ENCODE peak calls at places on chromosome 18, in five cellular contexts. X is HFF-Myc, O is HepG2, Z is PC-9, U is tibial artery. J is an unnamed sample.

GRCh38 chr18:54787616-54788015 is 40.7 kb upstream of the RAB27B start:
- DNase-seq in X (no peak), O (no peak), Z (no peak), U (no peak), J (no peak)

GRCh38 chr18:46755315-46756171 is 1.3 kb downstream of the ST8SIA5 start:
- DNase-seq in X (no peak), O (no peak), Z (peak), U (no peak), J (no peak)

GRCh38 chr18:75364512-75364911 is 63.0 kb downstream of the SMIM21 start:
- DNase-seq in X (no peak), O (no peak), Z (no peak), U (no peak), J (no peak)

GRCh38 chr18:67104700-67105284 is 411.7 kb downstream of the DSEL start:
- DNase-seq in X (peak), O (peak), Z (peak), U (peak), J (peak)

GRCh38 chr18:64710105-64710861 is 561.4 kb upstream of the LINC00305 start:
- DNase-seq in X (no peak), O (no peak), Z (no peak), U (no peak), J (no peak)

GRCh38 chr18:42258301-42258965 is 303.4 kb downstream of the PIK3C3 start:
- DNase-seq in X (no peak), O (no peak), Z (no peak), U (no peak), J (no peak)

GRCh38 chr18:907880-908512 is 3.3 kb downstream of the ADCYAP1 start:
- DNase-seq in X (no peak), O (no peak), Z (no peak), U (no peak), J (no peak)

GRCh38 chr18:34801769-34802168 is 91.7 kb downstream of the DTNA start:
- DNase-seq in X (peak), O (no peak), Z (no peak), U (no peak), J (peak)

GRCh38 chr18:29077344-29077743 is 900.4 kb upstream of the CDH2 start:
- DNase-seq in X (no peak), O (no peak), Z (no peak), U (no peak), J (no peak)

GRCh38 chr18:61975526-61976326 is 82.9 kb upstream of the RNF152 start:
- DNase-seq in X (no peak), O (no peak), Z (no peak), U (no peak), J (no peak)

GRCh38 chr18:72697706-72698105 is 153.6 kb upstream of the CBLN2 start:
- DNase-seq in X (no peak), O (no peak), Z (no peak), U (no peak), J (no peak)

GRCh38 chr18:7038330-7038846 is 79.2 kb downstream of the LAMA1 start:
- DNase-seq in X (peak), O (peak), Z (no peak), U (peak), J (peak)

GRCh38 chr18:35424356-35424755 is 47.2 kb upstream of the ZNF396 start:
- DNase-seq in X (no peak), O (no peak), Z (no peak), U (no peak), J (no peak)

GRCh38 chr18:76374330-76375281 is 120.4 kb downstream of the ZNF516 start:
- DNase-seq in X (no peak), O (no peak), Z (no peak), U (no peak), J (no peak)

GRCh38 chr18:62634991-62635630 is 80.2 kb upstream of the PHLPP1 start:
- DNase-seq in X (no peak), O (peak), Z (peak), U (no peak), J (peak)

GRCh38 chr18:46468431-46469180 is 188.4 kb downstream of the LOXHD1 start:
- DNase-seq in X (no peak), O (no peak), Z (peak), U (no peak), J (no peak)

GRCh38 chr18:80193701-80194100 is 53.6 kb downstream of the PARD6G start:
- DNase-seq in X (no peak), O (no peak), Z (no peak), U (no peak), J (no peak)

GRCh38 chr18:3709166-3709565 is 259.2 kb downstream of the TGIF1 start:
- DNase-seq in X (no peak), O (no peak), Z (no peak), U (no peak), J (no peak)

GRCh38 chr18:79394438-79395307 is 1.1 kb upstream of the NFATC1 start:
- DNase-seq in X (no peak), O (no peak), Z (no peak), U (peak), J (no peak)

GRCh38 chr18:61743775-61744531 is 148.9 kb downstream of the RNF152 start:
- DNase-seq in X (no peak), O (no peak), Z (no peak), U (peak), J (no peak)

GRCh38 chr18:21363411-21363810 is 121.4 kb downstream of the GREB1L start:
- DNase-seq in X (no peak), O (no peak), Z (no peak), U (no peak), J (no peak)

GRCh38 chr18:55351220-55351619 is 236.8 kb downstream of the TCF4 start:
- DNase-seq in X (no peak), O (no peak), Z (no peak), U (no peak), J (no peak)

GRCh38 chr18:80149667-80150066 is 40.6 kb downstream of the ADNP2 start:
- DNase-seq in X (no peak), O (no peak), Z (no peak), U (no peak), J (no peak)

GRCh38 chr18:9914584-9915290 is 921 bp downstream of the VAPA start:
- DNase-seq in X (peak), O (peak), Z (peak), U (peak), J (peak)

GRCh38 chr18:79397288-79397829 is 1.6 kb downstream of the NFATC1 start:
- DNase-seq in X (no peak), O (no peak), Z (no peak), U (no peak), J (no peak)

GRCh38 chr18:58438161-58438983 is 190.5 kb downstream of the ALPK2 start:
- DNase-seq in X (no peak), O (no peak), Z (no peak), U (no peak), J (no peak)

GRCh38 chr18:303578-303977 is 35.7 kb upstream of the THOC1 start:
- DNase-seq in X (no peak), O (no peak), Z (no peak), U (no peak), J (no peak)

GRCh38 chr18:11035814-11036213 is 113.6 kb downstream of the PIEZO2 start:
- DNase-seq in X (no peak), O (no peak), Z (no peak), U (no peak), J (no peak)

GRCh38 chr18:9637036-9637767 is 22.8 kb upstream of the PPP4R1 start:
- DNase-seq in X (no peak), O (no peak), Z (no peak), U (no peak), J (no peak)

DNA sequence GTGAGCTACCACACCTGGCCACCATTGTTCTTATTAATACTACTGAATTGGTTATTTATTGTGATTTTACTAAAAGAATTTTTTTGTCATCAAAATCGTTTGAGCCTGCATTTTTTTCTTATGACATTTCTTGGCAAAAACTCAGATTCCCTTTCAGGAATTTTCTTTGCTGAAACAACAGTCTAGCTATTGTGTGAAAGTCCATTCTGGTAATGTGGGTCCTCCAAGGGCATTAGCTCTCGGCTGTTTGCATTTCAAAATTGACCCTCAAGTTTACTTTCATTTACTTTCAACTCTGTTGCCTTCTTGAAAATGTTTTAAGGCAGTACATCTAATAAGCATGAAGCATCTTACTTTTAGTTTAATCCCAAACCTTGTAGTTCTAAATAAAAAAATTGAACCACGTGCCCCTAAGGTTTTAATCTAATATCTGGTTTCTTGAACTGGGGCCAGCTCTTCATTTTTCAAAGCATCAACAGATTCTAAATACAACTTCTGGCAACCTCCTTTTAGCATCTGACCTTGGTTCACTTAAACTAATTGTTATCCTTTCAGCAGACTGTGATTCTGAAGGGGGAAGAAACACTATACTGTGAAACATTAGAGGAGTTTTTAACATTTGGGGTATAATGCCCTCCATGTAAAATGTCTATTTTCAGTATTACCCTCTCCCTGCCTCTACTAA is 325.2 kb upstream of the RAB12 start:
- DNase-seq in X (no peak), O (peak), Z (no peak), U (no peak), J (no peak)
- H3K4me3 ChIP-seq in X (no peak), O (no peak), Z (no peak), U (no peak), J (no peak)

GRCh38 chr18:50558948-50559749 is 738 bp upstream of the MAPK4 start:
- DNase-seq in X (no peak), O (no peak), Z (no peak), U (no peak), J (no peak)
- H3K4me3 ChIP-seq in X (no peak), O (peak), Z (no peak), U (peak), J (peak)

DNA sequence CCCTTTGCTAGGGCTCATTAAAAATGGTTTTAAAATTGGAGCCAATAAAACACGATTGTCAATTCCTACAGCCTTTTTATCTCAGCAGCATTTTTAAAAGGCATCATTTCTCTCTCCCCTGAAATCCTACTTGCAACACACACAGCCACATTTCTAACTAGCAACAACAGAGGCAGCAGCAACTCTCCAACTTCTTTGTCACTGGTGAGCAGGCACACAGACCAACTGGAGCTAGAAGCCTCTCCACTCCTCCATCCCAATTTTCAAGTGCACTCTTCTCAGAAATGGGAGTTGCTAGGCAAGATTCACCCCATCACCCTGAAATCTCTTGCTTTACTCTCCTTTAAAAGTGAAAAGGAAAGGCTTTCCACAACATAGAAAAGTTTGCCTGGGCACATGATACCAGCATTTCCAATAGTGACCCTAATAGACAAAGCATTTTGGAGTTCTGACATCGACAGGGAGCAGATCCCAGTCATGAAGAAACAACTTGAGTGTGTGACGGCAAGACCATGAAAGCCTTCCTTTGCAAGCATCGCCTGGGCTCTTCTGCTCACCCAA is 4.1 kb downstream of the KLHL14 start:
- DNase-seq in X (no peak), O (no peak), Z (no peak), U (no peak), J (no peak)
- H3K4me3 ChIP-seq in X (no peak), O (peak), Z (no peak), U (no peak), J (peak)

GRCh38 chr18:77905011-77905410 is 655.4 kb downstream of the GALR1 start:
- DNase-seq in X (no peak), O (no peak), Z (no peak), U (no peak), J (no peak)

GRCh38 chr18:77906103-77906502 is 656.5 kb downstream of the GALR1 start:
- DNase-seq in X (no peak), O (no peak), Z (no peak), U (no peak), J (no peak)

GRCh38 chr18:77897606-77898005 is 648.0 kb downstream of the GALR1 start:
- DNase-seq in X (no peak), O (no peak), Z (no peak), U (no peak), J (no peak)

GRCh38 chr18:77905449-77906055 is 655.9 kb downstream of the GALR1 start:
- DNase-seq in X (no peak), O (no peak), Z (no peak), U (no peak), J (no peak)

GRCh38 chr18:77899972-77900754 is 650.5 kb downstream of the GALR1 start:
- DNase-seq in X (no peak), O (no peak), Z (no peak), U (no peak), J (no peak)
- H3K4me3 ChIP-seq in X (no peak), O (no peak), Z (no peak), U (no peak), J (peak)

DNA sequence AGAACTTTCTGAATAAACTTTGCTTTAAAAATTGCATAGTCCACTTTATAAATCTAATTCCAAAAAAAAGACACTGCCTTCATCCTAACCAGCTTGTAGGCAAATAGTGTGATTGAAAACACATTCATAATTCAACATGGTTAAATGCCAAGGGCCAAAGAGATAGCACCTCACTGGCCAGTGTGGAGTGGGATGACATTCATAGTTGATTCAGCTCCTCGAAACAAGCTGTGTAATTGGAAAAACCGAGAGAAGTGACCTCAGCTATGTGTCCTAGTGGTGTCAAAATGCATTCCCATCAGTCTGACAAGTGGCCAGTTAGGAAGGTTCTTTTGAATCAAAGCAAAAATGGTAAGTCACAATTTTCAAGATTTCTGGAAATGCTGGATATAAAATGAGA is 1068.5 kb upstream of the CELF4 start:
- DNase-seq in X (no peak), O (no peak), Z (no peak), U (no peak), J (no peak)
- H3K4me3 ChIP-seq in X (no peak), O (no peak), Z (no peak), U (no peak), J (no peak)

GRCh38 chr18:52277785-52278184 is 62.2 kb upstream of the DCC start:
- DNase-seq in X (no peak), O (no peak), Z (no peak), U (no peak), J (no peak)
- H3K4me3 ChIP-seq in X (no peak), O (no peak), Z (no peak), U (no peak), J (no peak)

GRCh38 chr18:25164837-25165791 is 186.9 kb downstream of the ZNF521 start:
- DNase-seq in X (peak), O (peak), Z (no peak), U (no peak), J (peak)
- H3K4me3 ChIP-seq in X (peak), O (no peak), Z (no peak), U (peak), J (no peak)

GRCh38 chr18:48997681-48997984 is 46.9 kb upstream of the SMAD7 start:
- DNase-seq in X (no peak), O (no peak), Z (no peak), U (no peak), J (no peak)

GRCh38 chr18:48997985-48998831 is 47.4 kb upstream of the SMAD7 start:
- DNase-seq in X (peak), O (peak), Z (peak), U (peak), J (peak)

GRCh38 chr18:48994926-48995835 is 44.4 kb upstream of the SMAD7 start:
- DNase-seq in X (no peak), O (no peak), Z (no peak), U (no peak), J (no peak)

GRCh38 chr18:48996041-48996440 is 45.3 kb upstream of the SMAD7 start:
- DNase-seq in X (no peak), O (no peak), Z (no peak), U (no peak), J (no peak)

DNA sequence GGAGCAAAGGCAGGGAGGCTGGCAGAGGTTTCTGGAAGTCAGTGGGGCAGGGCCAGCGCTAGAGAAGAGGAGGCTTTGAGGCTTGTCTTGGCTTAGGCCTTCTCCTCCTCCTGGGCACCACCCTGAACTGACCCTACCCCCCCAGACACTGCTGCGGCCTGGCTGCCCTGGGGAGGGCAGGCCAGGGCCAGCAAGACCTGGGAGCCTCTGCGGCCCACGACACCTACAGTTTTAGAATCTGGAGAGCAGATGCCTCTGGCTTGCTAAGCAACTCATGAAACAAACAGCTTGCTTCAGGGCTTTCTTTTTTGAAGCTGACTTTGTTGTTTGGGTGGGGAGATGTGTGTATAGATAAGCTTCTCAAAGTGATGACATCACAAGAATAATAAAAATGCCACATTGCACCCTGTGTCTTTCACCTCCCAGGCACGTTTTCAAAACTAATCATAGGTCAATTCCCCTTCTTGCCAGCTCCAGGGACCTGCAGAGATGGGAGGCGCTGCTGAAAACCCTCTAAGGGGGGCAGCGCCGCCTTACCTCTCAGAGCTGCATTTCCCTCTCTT is 46.2 kb upstream of the SMAD7 start:
- DNase-seq in X (peak), O (peak), Z (peak), U (no peak), J (peak)
- H3K4me3 ChIP-seq in X (no peak), O (no peak), Z (peak), U (no peak), J (no peak)